ENCODE peak calls at places on chromosomes 13 and 19, in eight cellular contexts. J is Kasumi-1; Z is nephron progenitor cell; X is mesothelial cell of epicardium; E is stimulated activated CD4-positive, alpha-beta T cell treated with anti-CD3 and anti-CD28 coated beads, Interleukin-15, amount 100 ng/mL, for 1 hour; T is effector CD4-positive, alpha-beta T cell; U is HS-27A; M is ovary. D is an unnamed sample.

GRCh38 chr19:18157465-18158063 is 4.6 kb downstream of the PIK3R2 start:
- DNase-seq in M (no peak), J (no peak), X (no peak), U (no peak), T (no peak), Z (peak), E (no peak), D (no peak)

GRCh38 chr19:48644839-48645651 is 942 bp downstream of the CA11 start:
- DNase-seq in M (peak), U (no peak), E (peak), J (peak), T (peak), Z (peak), X (no peak), D (peak)

GRCh38 chr19:16447015-16447384 is 24.8 kb downstream of the EPS15L1 start:
- DNase-seq in M (peak), T (no peak), J (peak), X (no peak), Z (no peak), U (peak), E (no peak), D (peak)

GRCh38 chr19:53132231-53132991 is at the start of gene ZNF415:
- DNase-seq in M (peak), J (no peak), X (peak), E (no peak), T (peak), U (peak), Z (peak), D (peak)

GRCh38 chr19:6063576-6063961 is 46.7 kb downstream of the RFX2 start:
- DNase-seq in X (no peak), J (no peak), E (no peak), T (no peak), U (no peak), M (no peak), Z (no peak), D (no peak)

GRCh38 chr13:107421951-107422350 is 793.4 kb downstream of the LIG4 start:
- DNase-seq in U (no peak), M (no peak), Z (no peak), E (no peak), X (no peak), J (no peak), T (no peak), D (no peak)

GRCh38 chr19:40740747-40741146 is 9.5 kb downstream of the ACTMAP start:
- DNase-seq in T (no peak), M (no peak), U (no peak), J (no peak), Z (no peak), E (no peak), X (no peak), D (no peak)

GRCh38 chr19:11699931-11700794 is 38.6 kb downstream of the ZNF823 start:
- DNase-seq in T (no peak), M (no peak), Z (no peak), X (no peak), E (no peak), J (peak), U (no peak), D (no peak)

GRCh38 chr13:41211062-41211461 is 16.7 kb upstream of the KBTBD7 start:
- DNase-seq in X (no peak), Z (no peak), T (no peak), M (no peak), U (no peak), E (no peak), J (no peak), D (no peak)

GRCh38 chr19:55028757-55029156 is 9.3 kb downstream of the GP6 start:
- DNase-seq in U (no peak), X (no peak), M (no peak), Z (no peak), J (peak), T (no peak), E (no peak), D (no peak)

GRCh38 chr19:47755065-47755761 is 9.9 kb downstream of the NOP53 start:
- DNase-seq in J (no peak), U (no peak), T (no peak), Z (no peak), M (no peak), E (no peak), X (no peak), D (no peak)

GRCh38 chr19:40604647-40605200 is 3.6 kb downstream of the LTBP4 start:
- DNase-seq in Z (no peak), T (no peak), U (no peak), M (peak), X (no peak), E (no peak), J (no peak), D (no peak)

GRCh38 chr19:43726736-43727592 is 11.1 kb downstream of the IRGC start:
- DNase-seq in Z (no peak), X (no peak), M (no peak), U (no peak), J (peak), E (no peak), T (no peak), D (no peak)

GRCh38 chr19:52542984-52543664 is 15.7 kb downstream of the ZNF808 start:
- DNase-seq in U (no peak), X (no peak), Z (no peak), T (no peak), M (no peak), J (peak), E (no peak), D (peak)

GRCh38 chr19:41316306-41316920 is 6.4 kb downstream of the CCDC97 start:
- DNase-seq in Z (no peak), X (no peak), U (no peak), E (no peak), J (no peak), T (no peak), M (no peak), D (no peak)

GRCh38 chr19:7654401-7654800 is 14.4 kb upstream of the RETN start:
- DNase-seq in J (no peak), M (no peak), E (no peak), X (no peak), Z (no peak), T (no peak), U (no peak), D (no peak)

GRCh38 chr19:13881231-13881691 is 4.3 kb downstream of the NANOS3 start:
- DNase-seq in U (no peak), E (no peak), X (no peak), M (no peak), T (no peak), J (no peak), Z (peak), D (no peak)

GRCh38 chr13:96671073-96671472 is 323.2 kb downstream of the OXGR1 start:
- DNase-seq in J (no peak), M (no peak), X (no peak), Z (no peak), U (no peak), T (no peak), E (no peak), D (no peak)

GRCh38 chr13:100148422-100148821 is 59.5 kb downstream of the PCCA start:
- DNase-seq in J (no peak), X (no peak), M (no peak), E (no peak), U (no peak), Z (no peak), T (no peak), D (no peak)

GRCh38 chr13:25910243-25910642 is 141.6 kb downstream of the SHISA2 start:
- DNase-seq in U (no peak), T (no peak), M (no peak), J (no peak), E (no peak), X (no peak), Z (no peak), D (no peak)